ENCODE peak calls at places on chromosomes 12 and 14, in ten cellular contexts. One of them, this sample, is unnamed.

GRCh38 chr12:84842406-84843013 is 70.1 kb downstream of the SLC6A15 start:
- DNase-seq in nucleus accumbens: no peak
- DNase-seq in NCI-H2081: peak
- DNase-seq in Karpas-422: peak
- DNase-seq in effector memory CD4-positive, alpha-beta T cell: no peak
- DNase-seq in activated CD4-positive, alpha-beta T cell treated with anti-CD3 and anti-CD28 coated beads, Interleukin-2, amount 10 ng/mL, durations not matched to agents 7 days and 5 days: peak
- DNase-seq in left cardiac atrium: no peak
- DNase-seq in glutamatergic neuron: no peak
- DNase-seq in neural crest cell: no peak
- DNase-seq in T-helper 2 cell: no peak
- DNase-seq in this sample: no peak

GRCh38 chr14:52650774-52651173 is 44.6 kb downstream of the ERO1A start:
- DNase-seq in nucleus accumbens: no peak
- DNase-seq in NCI-H2081: no peak
- DNase-seq in Karpas-422: no peak
- DNase-seq in effector memory CD4-positive, alpha-beta T cell: no peak
- DNase-seq in activated CD4-positive, alpha-beta T cell treated with anti-CD3 and anti-CD28 coated beads, Interleukin-2, amount 10 ng/mL, durations not matched to agents 7 days and 5 days: no peak
- DNase-seq in left cardiac atrium: no peak
- DNase-seq in glutamatergic neuron: no peak
- DNase-seq in neural crest cell: no peak
- DNase-seq in T-helper 2 cell: no peak
- DNase-seq in this sample: no peak

GRCh38 chr14:80930836-80931389 is 10.6 kb downstream of the CEP128 start:
- DNase-seq in nucleus accumbens: no peak
- DNase-seq in NCI-H2081: no peak
- DNase-seq in Karpas-422: peak
- DNase-seq in effector memory CD4-positive, alpha-beta T cell: peak
- DNase-seq in activated CD4-positive, alpha-beta T cell treated with anti-CD3 and anti-CD28 coated beads, Interleukin-2, amount 10 ng/mL, durations not matched to agents 7 days and 5 days: peak
- DNase-seq in left cardiac atrium: no peak
- DNase-seq in glutamatergic neuron: no peak
- DNase-seq in neural crest cell: no peak
- DNase-seq in T-helper 2 cell: peak
- DNase-seq in this sample: no peak

GRCh38 chr12:64679487-64679983 is 69.2 kb downstream of the RASSF3 start:
- DNase-seq in nucleus accumbens: peak
- DNase-seq in NCI-H2081: peak
- DNase-seq in Karpas-422: peak
- DNase-seq in effector memory CD4-positive, alpha-beta T cell: peak
- DNase-seq in activated CD4-positive, alpha-beta T cell treated with anti-CD3 and anti-CD28 coated beads, Interleukin-2, amount 10 ng/mL, durations not matched to agents 7 days and 5 days: peak
- DNase-seq in left cardiac atrium: peak
- DNase-seq in glutamatergic neuron: no peak
- DNase-seq in neural crest cell: no peak
- DNase-seq in T-helper 2 cell: peak
- DNase-seq in this sample: peak

GRCh38 chr12:27682534-27682933 is 13.7 kb upstream of the REP15 start:
- DNase-seq in nucleus accumbens: no peak
- DNase-seq in NCI-H2081: no peak
- DNase-seq in Karpas-422: no peak
- DNase-seq in effector memory CD4-positive, alpha-beta T cell: no peak
- DNase-seq in activated CD4-positive, alpha-beta T cell treated with anti-CD3 and anti-CD28 coated beads, Interleukin-2, amount 10 ng/mL, durations not matched to agents 7 days and 5 days: no peak
- DNase-seq in left cardiac atrium: no peak
- DNase-seq in glutamatergic neuron: no peak
- DNase-seq in neural crest cell: no peak
- DNase-seq in T-helper 2 cell: no peak
- DNase-seq in this sample: no peak

GRCh38 chr14:50846171-50846880 is 15.4 kb upstream of the NIN start:
- DNase-seq in nucleus accumbens: no peak
- DNase-seq in NCI-H2081: no peak
- DNase-seq in Karpas-422: no peak
- DNase-seq in effector memory CD4-positive, alpha-beta T cell: no peak
- DNase-seq in activated CD4-positive, alpha-beta T cell treated with anti-CD3 and anti-CD28 coated beads, Interleukin-2, amount 10 ng/mL, durations not matched to agents 7 days and 5 days: no peak
- DNase-seq in left cardiac atrium: no peak
- DNase-seq in glutamatergic neuron: no peak
- DNase-seq in neural crest cell: no peak
- DNase-seq in T-helper 2 cell: no peak
- DNase-seq in this sample: no peak

GRCh38 chr12:74689071-74689655 is 151.5 kb downstream of the ATXN7L3B start:
- DNase-seq in nucleus accumbens: no peak
- DNase-seq in NCI-H2081: peak
- DNase-seq in Karpas-422: peak
- DNase-seq in effector memory CD4-positive, alpha-beta T cell: no peak
- DNase-seq in activated CD4-positive, alpha-beta T cell treated with anti-CD3 and anti-CD28 coated beads, Interleukin-2, amount 10 ng/mL, durations not matched to agents 7 days and 5 days: no peak
- DNase-seq in left cardiac atrium: no peak
- DNase-seq in glutamatergic neuron: no peak
- DNase-seq in neural crest cell: no peak
- DNase-seq in T-helper 2 cell: no peak
- DNase-seq in this sample: no peak

GRCh38 chr12:101459642-101460346 is 15.3 kb upstream of the SPIC start:
- DNase-seq in nucleus accumbens: no peak
- DNase-seq in NCI-H2081: no peak
- DNase-seq in Karpas-422: no peak
- DNase-seq in effector memory CD4-positive, alpha-beta T cell: no peak
- DNase-seq in activated CD4-positive, alpha-beta T cell treated with anti-CD3 and anti-CD28 coated beads, Interleukin-2, amount 10 ng/mL, durations not matched to agents 7 days and 5 days: no peak
- DNase-seq in left cardiac atrium: no peak
- DNase-seq in glutamatergic neuron: no peak
- DNase-seq in neural crest cell: no peak
- DNase-seq in T-helper 2 cell: no peak
- DNase-seq in this sample: no peak

GRCh38 chr14:52286659-52287649 is 19.5 kb downstream of the PTGDR start:
- DNase-seq in nucleus accumbens: no peak
- DNase-seq in NCI-H2081: no peak
- DNase-seq in Karpas-422: no peak
- DNase-seq in effector memory CD4-positive, alpha-beta T cell: no peak
- DNase-seq in activated CD4-positive, alpha-beta T cell treated with anti-CD3 and anti-CD28 coated beads, Interleukin-2, amount 10 ng/mL, durations not matched to agents 7 days and 5 days: peak
- DNase-seq in left cardiac atrium: no peak
- DNase-seq in glutamatergic neuron: no peak
- DNase-seq in neural crest cell: no peak
- DNase-seq in T-helper 2 cell: no peak
- DNase-seq in this sample: no peak

GRCh38 chr14:70073924-70074566 is 114.7 kb downstream of the SLC8A3 start:
- DNase-seq in nucleus accumbens: peak
- DNase-seq in NCI-H2081: peak
- DNase-seq in Karpas-422: peak
- DNase-seq in effector memory CD4-positive, alpha-beta T cell: no peak
- DNase-seq in activated CD4-positive, alpha-beta T cell treated with anti-CD3 and anti-CD28 coated beads, Interleukin-2, amount 10 ng/mL, durations not matched to agents 7 days and 5 days: peak
- DNase-seq in left cardiac atrium: peak
- DNase-seq in glutamatergic neuron: peak
- DNase-seq in neural crest cell: peak
- DNase-seq in T-helper 2 cell: peak
- DNase-seq in this sample: no peak

GRCh38 chr12:62695696-62696095 is 229.1 kb downstream of the MON2 start:
- DNase-seq in nucleus accumbens: no peak
- DNase-seq in NCI-H2081: no peak
- DNase-seq in Karpas-422: no peak
- DNase-seq in effector memory CD4-positive, alpha-beta T cell: no peak
- DNase-seq in activated CD4-positive, alpha-beta T cell treated with anti-CD3 and anti-CD28 coated beads, Interleukin-2, amount 10 ng/mL, durations not matched to agents 7 days and 5 days: no peak
- DNase-seq in left cardiac atrium: no peak
- DNase-seq in glutamatergic neuron: no peak
- DNase-seq in neural crest cell: no peak
- DNase-seq in T-helper 2 cell: no peak
- DNase-seq in this sample: no peak

GRCh38 chr14:21882226-21882625 is 208.6 kb upstream of the OR4E1 start:
- DNase-seq in nucleus accumbens: no peak
- DNase-seq in NCI-H2081: no peak
- DNase-seq in Karpas-422: no peak
- DNase-seq in effector memory CD4-positive, alpha-beta T cell: no peak
- DNase-seq in activated CD4-positive, alpha-beta T cell treated with anti-CD3 and anti-CD28 coated beads, Interleukin-2, amount 10 ng/mL, durations not matched to agents 7 days and 5 days: no peak
- DNase-seq in left cardiac atrium: no peak
- DNase-seq in glutamatergic neuron: no peak
- DNase-seq in neural crest cell: no peak
- DNase-seq in T-helper 2 cell: no peak
- DNase-seq in this sample: no peak

This sample was measured in C1 segment of cervical spinal cord.